ENCODE peak calls at places on chromosomes 16 and 17, in ten cellular contexts. A, J, S, X, I, K, Z, E, H and Q are unnamed samples.

GRCh38 chr17:14196337-14196997 is 40.2 kb downstream of the CDRT15 start:
- DNase-seq in S (no peak), H (no peak), Z (no peak), J (no peak), E (no peak), K (no peak), X (no peak), I (no peak), A (no peak), Q (no peak)

GRCh38 chr17:82962163-82962720 is 117.2 kb upstream of the METRNL start:
- DNase-seq in I (no peak), K (no peak), Z (no peak), S (no peak), E (no peak), X (peak; percentile 74), H (no peak), J (no peak), A (peak; percentile 48), Q (no peak)

GRCh38 chr17:10871914-10872313 is 34.0 kb upstream of the PIRT start:
- DNase-seq in E (no peak), Z (no peak), K (no peak), H (no peak), S (no peak), J (no peak), X (no peak), A (no peak), I (no peak), Q (no peak)

GRCh38 chr17:61354895-61355294 is 44.7 kb upstream of the TBX2 start:
- DNase-seq in Z (no peak), H (no peak), E (no peak), I (no peak), J (no peak), K (no peak), X (no peak), S (no peak), A (no peak), Q (no peak)

GRCh38 chr17:2050871-2051387 is 4.0 kb upstream of the HIC1 start:
- DNase-seq in E (no peak), I (no peak), J (peak; percentile 33), X (peak; percentile 84), S (no peak), Z (no peak), H (no peak), K (no peak), A (no peak), Q (no peak)

GRCh38 chr17:2214047-2214717 is 89.4 kb downstream of the SMG6 start:
- DNase-seq in S (peak; percentile 86), Z (peak; percentile 61), K (no peak), E (peak; percentile 40), J (no peak), H (no peak), A (peak; percentile 87), I (peak; percentile 42), X (peak; percentile 97), Q (peak; percentile 85)

GRCh38 chr17:48576479-48577309 is 1.5 kb downstream of the HOXB4 start:
- DNase-seq in I (no peak), H (no peak), Z (no peak), A (peak; percentile 75), J (no peak), E (no peak), S (peak; percentile 84), K (peak; percentile 58), X (peak; percentile 68), Q (no peak)

GRCh38 chr17:45895969-45896793 is 1.8 kb downstream of the MAPT start:
- DNase-seq in E (no peak), K (no peak), H (no peak), S (no peak), X (peak; percentile 9), J (no peak), Z (no peak), I (no peak), A (no peak), Q (no peak)

GRCh38 chr17:44688675-44689491 is 693 bp downstream of the CCDC43 start:
- DNase-seq in E (no peak), A (no peak), K (no peak), I (no peak), J (no peak), X (peak; percentile 29), S (no peak), H (peak; percentile 28), Z (no peak), Q (no peak)

GRCh38 chr16:71365021-71365420 is 6.5 kb downstream of the CALB2 start:
- DNase-seq in Z (no peak), E (no peak), I (no peak), A (no peak), H (no peak), X (no peak), J (no peak), S (no peak), K (no peak), Q (no peak)

GRCh38 chr17:28726396-28726911 is 421 bp upstream of the TLCD1 start:
- DNase-seq in X (peak; percentile 86), S (no peak), E (no peak), Z (no peak), I (no peak), H (peak; percentile 75), A (peak; percentile 32), J (peak; percentile 52), K (no peak), Q (no peak)

GRCh38 chr16:24737391-24737871 is 8.0 kb downstream of the TNRC6A start:
- DNase-seq in Z (no peak), H (no peak), S (no peak), K (no peak), E (no peak), J (no peak), I (no peak), A (peak; percentile 58), X (peak; percentile 75), Q (no peak)

GRCh38 chr17:72467841-72468653 is 347.2 kb downstream of the SOX9 start:
- DNase-seq in K (peak; percentile 91), X (peak; percentile 53), J (no peak), H (no peak), E (no peak), I (no peak), S (no peak), A (peak; percentile 81), Z (peak; percentile 32), Q (no peak)

GRCh38 chr16:29825145-29826044 is 5.1 kb downstream of the MVP start:
- DNase-seq in K (no peak), Z (peak; percentile 67), J (no peak), A (peak; percentile 83), S (no peak), E (no peak), X (peak; percentile 89), H (peak; percentile 78), I (peak; percentile 52), Q (peak; percentile 80)

GRCh38 chr17:72120878-72121163 is at the start of gene SOX9:
- DNase-seq in S (peak; percentile 79), Z (peak; percentile 89), A (peak; percentile 94), X (peak; percentile 96), H (peak; percentile 100), K (peak; percentile 97), E (no peak), J (peak; percentile 73), I (peak; percentile 93), Q (peak; percentile 51)

GRCh38 chr17:43702636-43703035 is 40.9 kb upstream of the MEOX1 start:
- DNase-seq in H (peak; percentile 72), Z (no peak), S (no peak), X (peak; percentile 19), I (no peak), A (no peak), E (no peak), J (no peak), K (no peak), Q (no peak)

GRCh38 chr16:19168173-19169080 is at the start of gene SYT17:
- DNase-seq in H (peak; percentile 35), K (no peak), Z (peak; percentile 19), E (no peak), I (peak; percentile 66), S (no peak), J (peak; percentile 49), X (peak; percentile 29), A (no peak), Q (no peak)

GRCh38 chr16:49884033-49884707 is 28.3 kb upstream of the ZNF423 start:
- DNase-seq in S (no peak), A (no peak), H (no peak), Z (no peak), K (no peak), E (no peak), X (peak; percentile 14), J (no peak), I (no peak), Q (no peak)

GRCh38 chr17:78290671-78291070 is 59.2 kb downstream of the TMEM235 start:
- DNase-seq in S (no peak), K (no peak), Z (no peak), A (no peak), H (no peak), I (no peak), X (no peak), J (no peak), E (no peak), Q (no peak)

GRCh38 chr17:74879308-74879707 is 6.5 kb upstream of the FDXR start:
- DNase-seq in I (no peak), S (no peak), H (no peak), J (no peak), A (no peak), X (no peak), E (no peak), Z (no peak), K (no peak), Q (no peak)

GRCh38 chr17:68522266-68522665 is 10.0 kb downstream of the PRKAR1A start:
- DNase-seq in I (no peak), J (no peak), A (no peak), X (no peak), H (no peak), E (no peak), K (no peak), Z (no peak), S (no peak), Q (no peak)

GRCh38 chr17:51640108-51640622 is 379.8 kb downstream of the UTP18 start:
- DNase-seq in Z (no peak), H (peak; percentile 84), S (no peak), E (no peak), K (no peak), I (no peak), A (no peak), J (peak; percentile 49), X (no peak), Q (no peak)

GRCh38 chr16:2756288-2757015 is 4.0 kb downstream of the SRRM2 start:
- DNase-seq in K (no peak), X (no peak), Z (no peak), S (no peak), A (no peak), E (no peak), I (no peak), J (no peak), H (no peak), Q (no peak)

GRCh38 chr16:69448470-69449193 is 24.2 kb downstream of the CYB5B start:
- DNase-seq in S (no peak), E (no peak), A (peak; percentile 90), X (peak; percentile 76), H (no peak), Z (no peak), J (no peak), I (no peak), K (no peak), Q (no peak)

GRCh38 chr17:48753794-48754499 is 25.4 kb upstream of the HOXB13 start:
- DNase-seq in A (peak; percentile 24), S (no peak), Z (no peak), E (no peak), H (no peak), X (peak; percentile 36), I (no peak), J (no peak), K (no peak), Q (no peak)

GRCh38 chr16:4176794-4177438 is 60.7 kb upstream of the ADCY9 start:
- DNase-seq in Z (no peak), J (no peak), X (peak; percentile 91), I (no peak), E (no peak), K (peak; percentile 34), S (no peak), A (peak; percentile 57), H (peak; percentile 62), Q (no peak)

GRCh38 chr17:77366558-77367245 is 225.9 kb downstream of the SEC14L1 start:
- DNase-seq in H (no peak), Z (no peak), X (peak; percentile 76), I (no peak), K (no peak), J (no peak), E (no peak), S (no peak), A (peak; percentile 64), Q (no peak)

GRCh38 chr17:79915850-79916430 is 76.7 kb upstream of the CBX4 start:
- DNase-seq in Z (no peak), J (no peak), S (no peak), A (peak; percentile 22), X (peak; percentile 55), K (peak; percentile 36), I (no peak), E (no peak), H (peak; percentile 82), Q (no peak)